ENCODE peak calls at places on chromosome 18, in nine cellular contexts. H is astrocyte, O is body of pancreas, V is ovary, Q is tibial nerve, E is transverse colon, D is lung, J is thyroid gland, X is brain microvascular endothelial cell. T is an unnamed sample. For H3K36me3 and H3K27me3, the result is how much of the 10 kb centered on the place peaks cover.

GRCh38 chr18:9661564-9661963 is 46.5 kb upstream of the RAB31 start:
- DNase-seq in H (no peak), O (no peak), V (no peak), Q (no peak), E (no peak), D (no peak), J (no peak), X (no peak), T (no peak)

GRCh38 chr18:5894215-5894612 is 1.1 kb downstream of the TMEM200C start:
- DNase-seq in H (no peak), O (no peak), V (no peak), Q (no peak), E (no peak), D (no peak), J (no peak), X (no peak), T (no peak)

GRCh38 chr18:3552305-3552704 is 102.3 kb downstream of the TGIF1 start:
- DNase-seq in H (no peak), O (no peak), V (no peak), Q (no peak), E (no peak), D (no peak), J (no peak), X (no peak), T (no peak)

GRCh38 chr18:68735498-68736343 is 20.8 kb upstream of the TMX3 start:
- DNase-seq in H (peak), O (peak), V (no peak), Q (no peak), E (no peak), D (no peak), J (no peak), X (peak), T (no peak)

GRCh38 chr18:24273596-24273995 is 124.0 kb downstream of the OSBPL1A start:
- DNase-seq in H (no peak), O (peak), V (no peak), Q (no peak), E (peak), D (no peak), J (no peak), X (no peak), T (no peak)

GRCh38 chr18:58996131-58996632 is 131.5 kb downstream of the ZNF532 start:
- DNase-seq in H (peak), O (no peak), V (no peak), Q (no peak), E (no peak), D (no peak), J (no peak), X (peak), T (no peak)

GRCh38 chr18:49839012-49839411 is 25.7 kb upstream of the ACAA2 start:
- DNase-seq in H (peak), O (no peak), V (no peak), Q (no peak), E (no peak), D (no peak), J (no peak), X (peak), T (no peak)

GRCh38 chr18:74456409-74457042 is 582 bp downstream of the DIPK1C start:
- DNase-seq in H (no peak), O (no peak), V (no peak), Q (no peak), E (no peak), D (no peak), J (no peak), X (no peak), T (peak)

GRCh38 chr18:28331551-28331950 is 154.6 kb upstream of the CDH2 start:
- DNase-seq in H (peak), O (no peak), V (no peak), Q (no peak), E (no peak), D (no peak), J (no peak), X (no peak), T (no peak)

GRCh38 chr18:55477537-55478300 is 110.3 kb downstream of the TCF4 start:
- DNase-seq in H (peak), O (peak), V (no peak), Q (no peak), E (no peak), D (no peak), J (peak), X (no peak), T (peak)

GRCh38 chr18:51083398-51083797 is 53.4 kb downstream of the SMAD4 start:
- DNase-seq in H (no peak), O (no peak), V (no peak), Q (no peak), E (no peak), D (no peak), J (no peak), X (no peak), T (no peak)

GRCh38 chr18:8696749-8697211 is 8.6 kb upstream of the MTCL1 start:
- DNase-seq in H (no peak), O (peak), V (peak), Q (peak), E (peak), D (peak), J (peak), X (peak), T (peak)

GRCh38 chr18:48723016-48723415 is 184.2 kb downstream of the CTIF start:
- DNase-seq in H (no peak), O (no peak), V (no peak), Q (no peak), E (no peak), D (no peak), J (no peak), X (no peak), T (no peak)
- H3K36me3 ChIP-seq in H (under half), O (under half), V (under half), Q (under half), E (under half), D (under half), J (under half), X (under half), T (under half)

GRCh38 chr18:22469061-22469689 is 51.5 kb upstream of the CTAGE1 start:
- DNase-seq in H (peak), O (no peak), V (no peak), Q (no peak), E (no peak), D (no peak), J (no peak), X (peak), T (no peak)
- H3K27ac ChIP-seq in H (peak), O (peak), V (no peak), Q (no peak), E (no peak), D (peak), J (peak), X (peak), T (no peak)

DNA sequence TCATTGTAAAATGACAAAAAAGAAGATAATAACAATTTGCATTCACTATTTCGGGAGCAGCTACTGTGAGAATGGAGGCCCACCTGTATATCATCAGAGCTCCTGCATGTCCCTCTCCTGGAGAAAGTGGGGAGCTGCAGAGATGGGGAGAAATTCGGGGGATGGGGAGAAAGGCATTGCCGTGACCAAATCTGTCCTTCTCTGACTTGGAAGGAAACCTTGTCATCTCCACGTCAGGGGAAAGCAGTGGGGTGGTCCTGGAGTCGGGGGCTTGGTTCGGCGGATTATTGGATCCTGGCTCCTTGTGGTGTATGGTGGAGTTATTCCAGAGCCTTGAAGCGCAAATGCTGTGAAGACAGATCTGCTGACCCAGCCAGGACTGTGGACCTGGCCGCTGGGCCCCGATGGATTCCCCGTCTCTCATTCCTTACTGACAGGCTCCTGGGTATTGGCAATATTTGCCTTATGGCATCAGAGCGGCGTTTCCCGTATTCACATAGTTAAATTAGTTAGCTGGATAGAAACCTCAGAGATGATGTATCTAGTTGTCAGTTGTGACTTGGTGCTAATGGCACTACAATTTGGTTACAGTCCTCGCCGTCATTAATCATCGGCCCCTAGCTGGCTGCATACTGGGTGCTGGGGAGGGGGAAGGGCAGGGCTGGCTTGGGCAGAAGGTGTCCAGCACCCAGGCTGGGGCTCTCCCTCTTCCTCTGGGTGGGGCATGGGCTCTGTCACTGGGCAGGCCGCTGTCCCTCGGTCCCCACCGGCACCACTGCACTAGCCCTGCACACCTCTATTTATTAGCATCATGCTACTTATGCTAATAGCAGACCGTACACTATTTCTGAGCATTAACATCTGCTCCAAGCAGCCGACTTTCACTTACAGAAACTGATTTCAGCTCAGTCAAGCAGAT is 31.7 kb downstream of the CELF4 start:
- DNase-seq in H (no peak), O (no peak), V (no peak), Q (no peak), E (no peak), D (no peak), J (no peak), X (no peak), T (no peak)
- H3K27me3 ChIP-seq in H (under half), O (under half), V (under half), Q (under half), E (under half), D (under half), J (under half), X (under half), T (under half)

DNA sequence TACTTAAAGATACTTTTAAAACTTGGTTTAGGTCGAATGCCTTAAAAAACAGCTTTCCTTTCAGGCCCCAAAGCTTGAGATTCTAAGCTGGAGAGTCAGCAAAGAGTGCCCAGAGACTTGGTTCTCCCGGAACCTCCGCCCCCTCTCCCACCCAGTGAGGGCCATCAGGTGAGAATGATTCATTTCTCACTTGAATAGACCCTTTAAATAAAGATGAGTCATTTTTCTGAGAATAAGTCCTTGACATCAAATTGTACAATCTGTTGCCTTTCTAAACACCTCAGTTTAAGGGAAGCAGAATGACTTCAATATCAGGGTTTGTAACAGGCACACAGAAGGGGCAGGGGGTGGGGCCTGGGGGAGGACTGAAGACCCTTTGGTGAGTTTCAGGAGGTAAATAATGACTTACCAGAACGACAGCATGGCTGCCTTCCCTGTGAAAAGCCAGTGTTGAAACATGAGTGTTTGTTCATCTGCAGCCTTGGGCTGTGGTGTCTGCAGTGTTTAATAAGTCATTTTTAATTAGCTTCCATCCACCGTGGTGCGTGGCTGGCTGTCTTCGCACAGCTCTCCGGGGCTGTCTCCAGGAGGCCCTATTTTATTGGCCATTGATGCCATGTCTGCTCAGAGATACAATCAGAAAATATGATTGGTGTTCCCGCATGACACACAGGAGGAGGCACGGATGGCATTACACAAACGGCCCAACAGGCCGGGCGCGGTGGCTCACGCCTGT is 134.9 kb upstream of the ZNF236 start:
- DNase-seq in H (peak), O (peak), V (peak), Q (no peak), E (no peak), D (no peak), J (no peak), X (peak), T (no peak)
- H3K36me3 ChIP-seq in H (under half), O (under half), V (under half), Q (under half), E (under half), D (under half), J (under half), X (under half), T (under half)

GRCh38 chr18:45528712-45529336 is 86.5 kb upstream of the SLC14A2 start:
- DNase-seq in H (no peak), O (no peak), V (no peak), Q (no peak), E (no peak), D (no peak), J (no peak), X (no peak), T (no peak)

GRCh38 chr18:45527891-45528290 is 87.4 kb upstream of the SLC14A2 start:
- DNase-seq in H (no peak), O (no peak), V (no peak), Q (no peak), E (no peak), D (no peak), J (no peak), X (no peak), T (no peak)

GRCh38 chr18:45521777-45522176 is 93.5 kb upstream of the SLC14A2 start:
- DNase-seq in H (peak), O (peak), V (peak), Q (no peak), E (no peak), D (peak), J (no peak), X (peak), T (no peak)

GRCh38 chr18:45522371-45522770 is 92.9 kb upstream of the SLC14A2 start:
- DNase-seq in H (peak), O (no peak), V (no peak), Q (no peak), E (no peak), D (no peak), J (no peak), X (peak), T (no peak)

GRCh38 chr18:45526120-45526841 is 89.0 kb upstream of the SLC14A2 start:
- DNase-seq in H (peak), O (peak), V (no peak), Q (no peak), E (no peak), D (no peak), J (no peak), X (peak), T (no peak)
- H3K27ac ChIP-seq in H (no peak), O (no peak), V (no peak), Q (no peak), E (no peak), D (no peak), J (no peak), X (no peak), T (no peak)

T was measured in CD8-positive, alpha-beta memory T cell.